ENCODE peak calls at places on chromosomes 5 and 9, in six cellular contexts. B, R, F, A, W and C are unnamed samples.

GRCh38 chr5:94562327-94562971 is 56.0 kb downstream of the KIAA0825 start:
- DNase-seq in B (no peak), R (no peak), F (no peak), A (no peak), W (no peak), C (no peak)

GRCh38 chr5:154198611-154199230 is 8.2 kb downstream of the GALNT10 start:
- DNase-seq in B (no peak), R (no peak), F (no peak), A (no peak), W (peak; percentile 89), C (no peak)

GRCh38 chr5:127980843-127981242 is 102.7 kb upstream of the SLC12A2 start:
- DNase-seq in B (no peak), R (no peak), F (no peak), A (no peak), W (no peak), C (no peak)

GRCh38 chr5:12592228-12592627 is 688.0 kb upstream of the CTNND2 start:
- DNase-seq in B (no peak), R (no peak), F (no peak), A (no peak), W (no peak), C (no peak)

GRCh38 chr5:142486020-142486419 is 161.2 kb upstream of the SPRY4 start:
- DNase-seq in B (no peak), R (no peak), F (no peak), A (no peak), W (no peak), C (no peak)

GRCh38 chr9:70835323-70835722 is 286.1 kb downstream of the TRPM3 start:
- DNase-seq in B (no peak), R (no peak), F (no peak), A (no peak), W (no peak), C (no peak)

GRCh38 chr9:12882430-12882829 is 107.6 kb downstream of the LURAP1L start:
- DNase-seq in B (no peak), R (no peak), F (no peak), A (no peak), W (peak; percentile 72), C (no peak)

GRCh38 chr5:321233-321725 is at the start of gene AHRR:
- DNase-seq in B (no peak), R (peak; percentile 78), F (peak; percentile 67), A (peak; percentile 58), W (peak; percentile 53), C (peak; percentile 83)

GRCh38 chr9:4547016-4547415 is 56.7 kb downstream of the SLC1A1 start:
- DNase-seq in B (no peak), R (no peak), F (no peak), A (no peak), W (peak; percentile 37), C (no peak)

GRCh38 chr9:91151014-91151740 is 210.5 kb downstream of the AUH start:
- DNase-seq in B (no peak), R (no peak), F (no peak), A (no peak), W (peak; percentile 81), C (no peak)

GRCh38 chr9:121975801-121976277 is 117.3 kb downstream of the TTLL11 start:
- DNase-seq in B (no peak), R (no peak), F (peak; percentile 71), A (no peak), W (peak; percentile 57), C (no peak)

GRCh38 chr5:14114615-14115251 is 28.4 kb upstream of the TRIO start:
- DNase-seq in B (no peak), R (no peak), F (no peak), A (no peak), W (no peak), C (no peak)

GRCh38 chr5:56286015-56286992 is 53.2 kb upstream of the ANKRD55 start:
- DNase-seq in B (no peak), R (no peak), F (no peak), A (no peak), W (peak; percentile 72), C (no peak)

GRCh38 chr5:170353011-170353890 is 35.9 kb downstream of the KCNMB1 start:
- DNase-seq in B (no peak), R (no peak), F (no peak), A (peak; percentile 64), W (no peak), C (no peak)

GRCh38 chr5:431001-431710 is 11.8 kb upstream of the EXOC3 start:
- DNase-seq in B (no peak), R (no peak), F (peak; percentile 48), A (no peak), W (peak; percentile 48), C (peak; percentile 79)

GRCh38 chr5:137516251-137516797 is 17.2 kb upstream of the SPOCK1 start:
- DNase-seq in B (no peak), R (no peak), F (no peak), A (no peak), W (no peak), C (no peak)

GRCh38 chr5:95446009-95446408 is 54.8 kb downstream of the FAM81B start:
- DNase-seq in B (no peak), R (no peak), F (no peak), A (no peak), W (peak; percentile 40), C (no peak)

GRCh38 chr9:12775963-12776774 is 1.3 kb downstream of the LURAP1L start:
- DNase-seq in B (peak; percentile 86), R (peak; percentile 84), F (peak; percentile 90), A (peak; percentile 90), W (peak; percentile 89), C (peak; percentile 88)

GRCh38 chr9:35112257-35113020 is 3.2 kb downstream of the ATOSB start:
- DNase-seq in B (no peak), R (no peak), F (no peak), A (peak; percentile 46), W (peak; percentile 64), C (no peak)

GRCh38 chr9:108963459-108964143 is 29.4 kb downstream of the ABITRAM start:
- DNase-seq in B (no peak), R (no peak), F (no peak), A (no peak), W (peak; percentile 4), C (no peak)

GRCh38 chr5:1262381-1262780 is 32.5 kb downstream of the TERT start:
- DNase-seq in B (no peak), R (no peak), F (no peak), A (no peak), W (peak; percentile 6), C (no peak)

GRCh38 chr5:87582149-87582548 is 169.4 kb upstream of the CCNH start:
- DNase-seq in B (no peak), R (no peak), F (no peak), A (no peak), W (no peak), C (no peak)

DNA sequence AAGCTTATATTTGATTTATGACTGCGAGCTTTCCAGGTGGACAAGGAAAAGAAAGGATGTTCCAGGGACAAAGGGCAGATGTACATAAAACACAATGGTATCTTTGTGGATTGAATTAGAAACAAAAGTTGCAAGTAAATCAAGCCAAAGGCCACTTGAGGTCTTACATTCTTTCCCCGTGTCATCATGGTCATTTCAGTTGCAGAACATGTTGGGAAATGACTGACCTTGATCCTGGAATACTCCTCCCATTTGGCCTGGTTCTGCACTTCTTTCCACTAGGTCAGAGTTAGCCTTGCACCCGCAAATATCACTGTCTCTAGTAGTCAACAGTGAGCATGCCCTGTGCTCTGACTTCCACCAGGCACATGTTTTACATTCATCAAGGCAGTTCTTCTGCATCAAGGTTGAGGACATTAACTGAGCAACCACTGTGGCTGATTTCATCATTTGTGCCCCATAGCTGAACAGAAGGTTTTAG is 1161.6 kb upstream of the DMAC1 start:
- DNase-seq in B (no peak), R (no peak), F (peak; percentile 13), A (peak; percentile 65), W (no peak), C (no peak)
- TF ChIP-seq CTCF in B (no peak), R (no peak), F (no peak), A (no peak), W (no peak), C (no peak)

DNA sequence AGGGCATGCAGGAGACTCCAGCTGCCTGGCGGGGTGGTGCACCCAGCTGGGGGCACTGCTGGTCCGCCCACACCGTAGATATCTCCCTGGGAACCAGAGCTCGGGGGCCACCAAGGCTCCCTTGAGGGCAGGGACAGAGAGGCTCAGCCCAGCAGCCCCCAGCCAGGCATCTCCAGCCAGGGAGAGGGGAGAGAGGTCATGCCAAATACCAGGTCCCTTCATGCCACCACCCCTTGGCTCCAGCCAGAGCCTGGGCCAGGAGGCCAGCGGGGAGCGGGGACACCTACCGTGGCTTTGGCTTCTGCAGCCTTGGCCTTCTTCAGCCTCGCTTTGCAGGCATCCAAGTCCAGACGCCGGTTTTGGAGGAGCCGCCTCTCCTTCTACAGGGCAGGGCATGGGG is 14.0 kb downstream of the SH3GLB2 start:
- DNase-seq in B (no peak), R (no peak), F (no peak), A (no peak), W (no peak), C (no peak)
- H3K36me3 ChIP-seq in B (no peaks in the 10 kb centered on the region), R (peaks cover 81% of the 10 kb centered on the region), F (peaks cover 6% of the 10 kb centered on the region), A (peaks cover 66% of the 10 kb centered on the region), W (peaks cover 26% of the 10 kb centered on the region), C (peaks cover 6% of the 10 kb centered on the region)

DNA sequence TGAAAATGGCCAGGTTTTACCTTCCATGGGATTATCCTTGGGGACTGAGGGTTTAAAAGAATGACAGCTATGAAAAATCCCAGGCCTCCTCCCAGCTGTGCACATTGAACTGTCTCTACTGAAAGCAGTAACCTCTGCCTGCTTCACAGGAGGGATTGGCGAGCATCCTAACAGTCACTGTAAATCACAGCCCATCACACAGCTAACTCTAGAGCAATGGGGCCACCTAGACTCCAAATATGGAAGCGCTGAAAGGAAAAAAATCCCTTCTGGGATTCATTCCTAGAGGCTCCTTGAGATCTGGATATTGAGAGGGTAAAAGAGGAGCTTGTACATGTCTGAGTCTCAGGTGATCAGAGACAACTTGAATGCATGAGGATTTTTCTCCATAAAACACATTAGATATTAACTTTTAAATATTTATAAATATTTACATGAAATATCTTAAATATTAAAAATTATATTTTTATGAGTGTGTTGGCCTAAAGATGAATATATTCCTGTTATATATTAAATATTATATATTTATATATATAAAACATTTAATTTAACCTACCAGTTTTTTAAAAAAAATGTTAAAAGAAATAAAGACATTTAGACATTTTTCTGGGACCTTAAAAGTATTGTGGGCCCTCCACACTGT is 133.8 kb upstream of the SLC24A2 start:
- DNase-seq in B (peak; percentile 69), R (no peak), F (no peak), A (peak; percentile 29), W (peak; percentile 46), C (no peak)
- TF ChIP-seq CTCF in B (peak; percentile 51), R (peak; percentile 11), F (peak; percentile 11), A (no peak), W (peak; percentile 58), C (no peak)

DNA sequence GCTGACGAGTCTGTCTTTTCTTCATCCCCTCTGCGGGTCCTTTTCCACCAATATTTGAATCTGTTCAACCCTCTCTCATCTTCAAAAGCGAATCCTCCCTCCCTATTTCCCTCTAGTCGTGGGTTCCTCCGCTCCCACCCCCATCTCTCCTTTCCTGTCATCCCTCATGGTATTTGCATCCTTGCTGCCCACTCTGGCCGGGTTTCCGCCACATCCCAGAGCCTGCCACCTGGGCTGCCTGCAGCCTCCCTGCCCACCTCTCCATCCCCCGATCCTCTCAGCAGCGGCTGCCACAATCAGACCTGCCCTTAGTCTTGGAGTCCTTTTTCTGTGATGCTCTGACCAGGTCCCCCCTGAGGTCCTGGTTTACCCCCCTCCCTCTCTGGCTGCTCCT is 44.9 kb downstream of the JADE2 start:
- DNase-seq in B (no peak), R (no peak), F (no peak), A (no peak), W (no peak), C (no peak)
- H3K36me3 ChIP-seq in B (no peaks in the 10 kb centered on the region), R (peaks cover 99% of the 10 kb centered on the region), F (peaks cover 9% of the 10 kb centered on the region), A (peaks cover 70% of the 10 kb centered on the region), W (peaks cover 73% of the 10 kb centered on the region), C (peaks cover 5% of the 10 kb centered on the region)